ENCODE peak calls at places on chromosomes 5 and 9, in ten cellular contexts. Q, J, Z, D, E, U, A, S, R and I are unnamed samples.

GRCh38 chr9:105281272-105281671 is 36.8 kb downstream of the SLC44A1 start:
- DNase-seq in S (no peak), E (no peak), R (no peak), D (no peak), Q (no peak), Z (no peak), U (no peak), J (no peak), A (peak; percentile 56), I (no peak)

GRCh38 chr9:90018688-90019087 is 413.9 kb downstream of the GADD45G start:
- DNase-seq in D (no peak), Q (no peak), R (no peak), Z (no peak), U (no peak), J (no peak), S (no peak), E (no peak), A (no peak), I (no peak)

GRCh38 chr5:89948977-89949376 is 460.6 kb downstream of the CETN3 start:
- DNase-seq in U (no peak), Z (no peak), J (no peak), A (no peak), D (no peak), R (no peak), E (no peak), S (no peak), Q (no peak), I (no peak)

GRCh38 chr5:191036-191948 is at the start of gene LRRC14B:
- DNase-seq in D (no peak), Z (no peak), A (no peak), E (no peak), Q (peak; percentile 43), S (peak; percentile 21), U (no peak), R (no peak), J (peak; percentile 18), I (no peak)

GRCh38 chr9:114553202-114553601 is 34.4 kb upstream of the ATP6V1G1 start:
- DNase-seq in S (no peak), Z (no peak), R (no peak), A (peak; percentile 8), U (no peak), E (no peak), D (no peak), Q (no peak), J (no peak), I (no peak)

GRCh38 chr9:18905033-18905882 is 127.8 kb downstream of the SAXO1 start:
- DNase-seq in U (peak; percentile 31), E (no peak), J (no peak), Q (no peak), A (no peak), R (no peak), Z (no peak), S (no peak), D (no peak), I (no peak)

GRCh38 chr9:121692606-121693505 is 41.4 kb downstream of the DAB2IP start:
- DNase-seq in R (no peak), Q (no peak), A (peak; percentile 34), J (no peak), E (no peak), U (peak; percentile 58), Z (no peak), S (peak; percentile 64), D (no peak), I (no peak)

GRCh38 chr9:13088734-13089427 is 190.6 kb downstream of the MPDZ start:
- DNase-seq in E (peak; percentile 13), Z (peak; percentile 40), J (peak; percentile 2), U (peak; percentile 85), S (peak; percentile 16), Q (peak; percentile 45), A (peak; percentile 60), R (peak; percentile 26), D (no peak), I (no peak)

GRCh38 chr5:111946556-111946955 is 189.6 kb upstream of the NREP start:
- DNase-seq in R (no peak), D (no peak), U (no peak), Z (no peak), E (no peak), S (no peak), A (no peak), J (no peak), Q (no peak), I (no peak)

GRCh38 chr9:93660647-93661046 is 84.3 kb downstream of the PHF2 start:
- DNase-seq in D (no peak), U (no peak), Q (no peak), A (no peak), R (no peak), E (no peak), S (no peak), J (no peak), Z (no peak), I (no peak)

GRCh38 chr5:149822310-149822709 is 92.2 kb downstream of the PPARGC1B start:
- DNase-seq in Q (no peak), D (no peak), A (no peak), Z (no peak), R (no peak), J (no peak), U (no peak), S (no peak), E (no peak), I (no peak)

GRCh38 chr9:133782157-133783130 is 44.3 kb upstream of the SARDH start:
- DNase-seq in S (peak; percentile 74), R (peak; percentile 63), A (peak; percentile 66), U (peak; percentile 90), D (peak; percentile 80), Z (peak; percentile 26), E (peak; percentile 67), J (peak; percentile 57), Q (peak; percentile 82), I (peak; percentile 69)

GRCh38 chr5:134543820-134544692 is 18.6 kb downstream of the JADE2 start:
- DNase-seq in E (peak; percentile 55), U (no peak), R (peak; percentile 61), A (no peak), J (no peak), Z (no peak), D (peak; percentile 26), Q (peak; percentile 85), S (no peak), I (peak; percentile 47)

GRCh38 chr5:87121315-87122170 is 146.1 kb upstream of the RASA1 start:
- DNase-seq in Z (peak; percentile 67), D (peak; percentile 52), U (peak; percentile 54), A (peak; percentile 93), E (peak; percentile 91), S (peak; percentile 60), R (no peak), Q (peak; percentile 86), J (no peak), I (peak; percentile 51)

GRCh38 chr9:115098226-115098965 is 19.6 kb downstream of the TNC start:
- DNase-seq in S (no peak), J (no peak), Q (no peak), U (peak; percentile 20), E (no peak), Z (no peak), R (no peak), D (no peak), A (no peak), I (no peak)

GRCh38 chr9:38027714-38028113 is 41.3 kb downstream of the SHB start:
- DNase-seq in S (no peak), J (no peak), A (no peak), E (no peak), D (no peak), R (no peak), U (no peak), Z (no peak), Q (no peak), I (no peak)

GRCh38 chr9:132546148-132547051 is 36.0 kb upstream of the BARHL1 start:
- DNase-seq in U (peak; percentile 48), Q (no peak), A (no peak), Z (no peak), D (no peak), E (no peak), J (peak; percentile 12), R (no peak), S (peak; percentile 59), I (no peak)

GRCh38 chr5:139660916-139661814 is 13.0 kb downstream of the CXXC5 start:
- DNase-seq in U (peak; percentile 96), J (peak; percentile 72), Q (peak; percentile 74), Z (no peak), A (peak; percentile 96), E (no peak), D (no peak), S (peak; percentile 92), R (no peak), I (no peak)

GRCh38 chr9:108351571-108351970 is 504.2 kb downstream of the ACTL7B start:
- DNase-seq in D (no peak), Q (no peak), U (no peak), Z (no peak), J (no peak), S (peak; percentile 1), R (no peak), A (peak; percentile 93), E (no peak), I (no peak)

GRCh38 chr5:56516034-56516433 is 282.9 kb upstream of the ANKRD55 start:
- DNase-seq in J (no peak), Q (no peak), S (no peak), D (no peak), R (no peak), A (peak; percentile 76), U (no peak), E (no peak), Z (no peak), I (no peak)

GRCh38 chr9:21709464-21710058 is 92.9 kb upstream of the MTAP start:
- DNase-seq in E (peak; percentile 55), S (peak; percentile 70), J (no peak), A (peak; percentile 79), Q (peak; percentile 74), D (peak; percentile 78), U (peak; percentile 40), Z (peak; percentile 44), R (no peak), I (peak; percentile 61)

GRCh38 chr5:1323803-1324173 is 21.1 kb downstream of the CLPTM1L start:
- DNase-seq in D (no peak), A (no peak), E (no peak), R (peak; percentile 13), S (no peak), Z (no peak), J (no peak), U (no peak), Q (no peak), I (no peak)

GRCh38 chr9:127503947-127504886 is 52.9 kb downstream of the LRSAM1 start:
- DNase-seq in Q (peak; percentile 89), U (peak; percentile 84), J (peak; percentile 65), R (peak; percentile 59), Z (peak; percentile 55), A (peak; percentile 87), E (peak; percentile 82), D (peak; percentile 85), S (peak; percentile 76), I (peak; percentile 85)

GRCh38 chr9:71986860-71987259 is 73.6 kb downstream of the C9orf57 start:
- DNase-seq in Z (no peak), Q (no peak), A (no peak), S (no peak), U (no peak), E (no peak), J (no peak), D (no peak), R (no peak), I (no peak)

GRCh38 chr9:99405369-99405768 is 183.3 kb downstream of the SEC61B start:
- DNase-seq in A (no peak), E (no peak), S (no peak), J (no peak), U (no peak), D (no peak), Z (no peak), Q (no peak), R (no peak), I (no peak)

GRCh38 chr5:59157001-59157527 is 574.2 kb downstream of the RAB3C start:
- DNase-seq in E (no peak), R (no peak), D (no peak), U (no peak), J (no peak), Z (no peak), S (no peak), Q (no peak), A (no peak), I (no peak)

GRCh38 chr5:138702166-138702826 is 50.9 kb upstream of the CTNNA1 start:
- DNase-seq in E (no peak), R (no peak), A (no peak), S (no peak), Z (no peak), Q (no peak), U (no peak), J (no peak), D (no peak), I (no peak)

GRCh38 chr5:122421379-122422081 is 109.5 kb downstream of the SNCAIP start:
- DNase-seq in D (no peak), E (no peak), Z (no peak), S (no peak), R (peak; percentile 13), A (no peak), J (no peak), U (no peak), Q (peak; percentile 80), I (no peak)